ENCODE peak calls at places on chromosomes 7 and 10, in seven cellular contexts. One of them, this sample, is unnamed.

GRCh38 chr7:12851142-12851541 is 163.7 kb downstream of the ARL4A start:
- DNase-seq in NCI-H446 treated with DMSO at 0.1 percent for 48 hours: no peak
- DNase-seq in glomerular endothelial cell: no peak
- DNase-seq in activated B cell treated with CpG ODN at 0.5 μM for 24 hours: no peak
- DNase-seq in hippocampal formation: no peak
- DNase-seq in pancreas: no peak
- DNase-seq in GM13976: no peak
- DNase-seq in this sample: no peak

GRCh38 chr7:71896535-71896934 is 515.6 kb downstream of the CALN1 start:
- DNase-seq in NCI-H446 treated with DMSO at 0.1 percent for 48 hours: no peak
- DNase-seq in glomerular endothelial cell: no peak
- DNase-seq in activated B cell treated with CpG ODN at 0.5 μM for 24 hours: no peak
- DNase-seq in hippocampal formation: no peak
- DNase-seq in pancreas: no peak
- DNase-seq in GM13976: no peak
- DNase-seq in this sample: no peak

GRCh38 chr10:7317799-7318446 is 92.9 kb downstream of the SFMBT2 start:
- DNase-seq in NCI-H446 treated with DMSO at 0.1 percent for 48 hours: no peak
- DNase-seq in glomerular endothelial cell: no peak
- DNase-seq in activated B cell treated with CpG ODN at 0.5 μM for 24 hours: no peak
- DNase-seq in hippocampal formation: no peak
- DNase-seq in pancreas: no peak
- DNase-seq in GM13976: peak; percentile 44
- DNase-seq in this sample: no peak

GRCh38 chr10:132681858-132682755 is 103.8 kb downstream of the NKX6-2 start:
- DNase-seq in NCI-H446 treated with DMSO at 0.1 percent for 48 hours: no peak
- DNase-seq in glomerular endothelial cell: no peak
- DNase-seq in activated B cell treated with CpG ODN at 0.5 μM for 24 hours: no peak
- DNase-seq in hippocampal formation: no peak
- DNase-seq in pancreas: peak; percentile 15
- DNase-seq in GM13976: no peak
- DNase-seq in this sample: no peak

GRCh38 chr7:81993186-81993585 is 223.3 kb upstream of the HGF start:
- DNase-seq in NCI-H446 treated with DMSO at 0.1 percent for 48 hours: no peak
- DNase-seq in glomerular endothelial cell: no peak
- DNase-seq in activated B cell treated with CpG ODN at 0.5 μM for 24 hours: no peak
- DNase-seq in hippocampal formation: no peak
- DNase-seq in pancreas: no peak
- DNase-seq in GM13976: no peak
- DNase-seq in this sample: no peak

GRCh38 chr10:10903620-10904019 is 114.1 kb upstream of the CELF2 start:
- DNase-seq in NCI-H446 treated with DMSO at 0.1 percent for 48 hours: no peak
- DNase-seq in glomerular endothelial cell: no peak
- DNase-seq in activated B cell treated with CpG ODN at 0.5 μM for 24 hours: no peak
- DNase-seq in hippocampal formation: no peak
- DNase-seq in pancreas: no peak
- DNase-seq in GM13976: no peak
- DNase-seq in this sample: no peak

GRCh38 chr10:116385994-116386809 is 41.4 kb upstream of the PNLIPRP3 start:
- DNase-seq in NCI-H446 treated with DMSO at 0.1 percent for 48 hours: no peak
- DNase-seq in glomerular endothelial cell: peak; percentile 2
- DNase-seq in activated B cell treated with CpG ODN at 0.5 μM for 24 hours: no peak
- DNase-seq in hippocampal formation: peak; percentile 34
- DNase-seq in pancreas: no peak
- DNase-seq in GM13976: no peak
- DNase-seq in this sample: no peak

GRCh38 chr7:1953199-1954190 is 279.2 kb downstream of the MAD1L1 start:
- DNase-seq in NCI-H446 treated with DMSO at 0.1 percent for 48 hours: no peak
- DNase-seq in glomerular endothelial cell: no peak
- DNase-seq in activated B cell treated with CpG ODN at 0.5 μM for 24 hours: no peak
- DNase-seq in hippocampal formation: no peak
- DNase-seq in pancreas: no peak
- DNase-seq in GM13976: no peak
- DNase-seq in this sample: no peak

GRCh38 chr7:19989906-19990305 is 216.5 kb upstream of the TMEM196 start:
- DNase-seq in NCI-H446 treated with DMSO at 0.1 percent for 48 hours: no peak
- DNase-seq in glomerular endothelial cell: no peak
- DNase-seq in activated B cell treated with CpG ODN at 0.5 μM for 24 hours: no peak
- DNase-seq in hippocampal formation: no peak
- DNase-seq in pancreas: no peak
- DNase-seq in GM13976: no peak
- DNase-seq in this sample: no peak

GRCh38 chr7:134547738-134548054 is 1.2 kb upstream of the AKR1B15 start:
- DNase-seq in NCI-H446 treated with DMSO at 0.1 percent for 48 hours: no peak
- DNase-seq in glomerular endothelial cell: no peak
- DNase-seq in activated B cell treated with CpG ODN at 0.5 μM for 24 hours: no peak
- DNase-seq in hippocampal formation: no peak
- DNase-seq in pancreas: peak; percentile 80
- DNase-seq in GM13976: peak; percentile 55
- DNase-seq in this sample: no peak